ENCODE peak calls at places on chromosomes 5 and 9, in five cellular contexts. X, F, L, Z and A are unnamed samples.

GRCh38 chr5:80781356-80781755 is 126.6 kb upstream of the DHFR start:
- DNase-seq in X (no peak), F (no peak), L (no peak), Z (no peak), A (no peak)

GRCh38 chr9:84207443-84208032 is 133.0 kb downstream of the SLC28A3 start:
- DNase-seq in X (no peak), F (no peak), L (no peak), Z (no peak), A (no peak)

GRCh38 chr9:35753466-35753865 is 610 bp downstream of the MSMP start:
- DNase-seq in X (no peak), F (no peak), L (no peak), Z (no peak), A (no peak)

GRCh38 chr5:115419794-115420585 is 123.5 kb upstream of the CCDC112 start:
- DNase-seq in X (no peak), F (no peak), L (no peak), Z (peak; percentile 73), A (no peak)

GRCh38 chr9:77999231-77999631 is 32.4 kb downstream of the GNAQ start:
- DNase-seq in X (no peak), F (no peak), L (no peak), Z (no peak), A (no peak)

GRCh38 chr5:181181650-181182565 is 23.1 kb downstream of the TRIM7 start:
- DNase-seq in X (no peak), F (peak; percentile 77), L (no peak), Z (no peak), A (peak; percentile 46)

GRCh38 chr5:170421822-170422221 is 32.7 kb upstream of the KCNMB1 start:
- DNase-seq in X (no peak), F (no peak), L (no peak), Z (no peak), A (no peak)

GRCh38 chr9:3181049-3181953 is 337.4 kb upstream of the PUM3 start:
- DNase-seq in X (peak; percentile 30), F (peak; percentile 71), L (no peak), Z (no peak), A (peak; percentile 26)

GRCh38 chr5:90345684-90346083 is 63.9 kb downstream of the CETN3 start:
- DNase-seq in X (no peak), F (no peak), L (no peak), Z (no peak), A (no peak)

GRCh38 chr9:126471084-126471611 is 142.6 kb upstream of the LMX1B start:
- DNase-seq in X (no peak), F (peak; percentile 60), L (peak; percentile 61), Z (peak; percentile 24), A (no peak)

GRCh38 chr9:37037744-37038640 is 3.9 kb upstream of the PAX5 start:
- DNase-seq in X (no peak), F (no peak), L (peak; percentile 56), Z (no peak), A (peak; percentile 47)

GRCh38 chr9:5851445-5851844 is 18.5 kb upstream of the ERMP1 start:
- DNase-seq in X (no peak), F (peak; percentile 40), L (no peak), Z (no peak), A (no peak)

GRCh38 chr5:156515799-156516198 is 188.8 kb downstream of the SGCD start:
- DNase-seq in X (no peak), F (no peak), L (no peak), Z (no peak), A (no peak)

GRCh38 chr5:30581198-30581925 is 612.1 kb upstream of the CDH6 start:
- DNase-seq in X (no peak), F (no peak), L (no peak), Z (no peak), A (no peak)

GRCh38 chr5:169374761-169375160 is 73.8 kb upstream of the SLIT3 start:
- DNase-seq in X (no peak), F (no peak), L (no peak), Z (no peak), A (no peak)

GRCh38 chr5:144117412-144117811 is 53.0 kb downstream of the YIPF5 start:
- DNase-seq in X (no peak), F (no peak), L (no peak), Z (no peak), A (no peak)

GRCh38 chr5:173923236-173924104 is 35.3 kb downstream of the CPEB4 start:
- DNase-seq in X (no peak), F (no peak), L (no peak), Z (no peak), A (no peak)

GRCh38 chr5:119478781-119479180 is 26.5 kb downstream of the HSD17B4 start:
- DNase-seq in X (no peak), F (no peak), L (no peak), Z (no peak), A (no peak)

GRCh38 chr5:601771-602465 is 10.2 kb upstream of the CEP72 start:
- DNase-seq in X (no peak), F (no peak), L (no peak), Z (no peak), A (no peak)

GRCh38 chr9:4680178-4680535 is 788 bp downstream of the CDC37L1 start:
- DNase-seq in X (no peak), F (no peak), L (no peak), Z (no peak), A (no peak)

GRCh38 chr5:98735806-98736507 is 37.5 kb upstream of the RGMB start:
- DNase-seq in X (no peak), F (no peak), L (no peak), Z (peak; percentile 24), A (no peak)

GRCh38 chr5:139561655-139562451 is 714 bp downstream of the UBE2D2 start:
- DNase-seq in X (no peak), F (peak; percentile 56), L (peak; percentile 60), Z (no peak), A (peak; percentile 45)

GRCh38 chr9:74275872-74276508 is 221.1 kb upstream of the RORB start:
- DNase-seq in X (no peak), F (no peak), L (no peak), Z (no peak), A (no peak)

GRCh38 chr9:130539473-130540223 is 39.7 kb upstream of the FUBP3 start:
- DNase-seq in X (no peak), F (peak; percentile 23), L (no peak), Z (peak; percentile 36), A (no peak)

GRCh38 chr5:133848306-133848924 is 120.0 kb downstream of the C5orf15 start:
- DNase-seq in X (no peak), F (no peak), L (no peak), Z (no peak), A (no peak)

GRCh38 chr5:169711826-169712225 is 74.8 kb downstream of the DOCK2 start:
- DNase-seq in X (no peak), F (no peak), L (no peak), Z (no peak), A (no peak)

DNA sequence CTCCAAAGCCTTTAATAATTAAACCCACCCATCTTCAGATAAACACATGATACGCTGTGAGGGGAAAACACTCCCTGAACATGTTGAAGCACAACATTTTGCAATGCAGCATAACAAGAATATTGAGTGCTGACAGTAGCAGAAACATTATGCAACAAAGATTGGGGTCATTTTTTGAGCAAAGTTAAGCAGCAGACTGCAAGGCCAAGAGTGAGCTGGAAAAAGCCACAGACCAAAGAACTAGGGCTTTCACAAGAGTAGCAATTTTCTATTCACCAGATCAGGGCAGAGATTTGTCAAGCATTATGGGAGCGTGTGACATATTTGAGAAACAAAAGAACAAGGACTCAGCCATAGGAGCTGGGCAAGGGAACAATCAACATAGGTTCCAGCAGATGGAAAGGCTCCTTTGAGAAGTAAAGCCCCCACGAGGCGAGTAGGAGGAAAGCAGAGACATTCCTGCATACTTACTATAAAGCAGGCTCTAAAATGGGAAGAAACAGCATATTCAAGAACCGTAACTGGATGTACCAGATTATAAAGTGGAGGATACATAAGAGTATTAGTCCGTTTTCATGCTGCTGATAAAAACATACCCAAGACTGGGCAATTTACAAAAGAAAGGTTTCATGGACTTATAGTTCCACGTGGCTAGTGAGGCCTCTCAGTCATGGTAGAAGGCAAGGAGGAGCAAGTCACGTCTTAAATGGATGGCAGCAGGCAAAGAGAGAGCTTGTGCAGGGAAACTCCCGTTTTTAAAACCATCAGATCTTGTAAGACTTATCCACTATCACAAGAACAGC is 4.8 kb upstream of the TTC23L start:
- DNase-seq in X (no peak), F (no peak), L (no peak), Z (no peak), A (no peak)
- TF ChIP-seq CTCF in X (no peak), F (no peak), L (no peak), Z (no peak), A (peak; percentile 21)

GRCh38 chr5:61416010-61416409 is 84.0 kb downstream of the ZSWIM6 start:
- DNase-seq in X (no peak), F (no peak), L (no peak), Z (no peak), A (no peak)

GRCh38 chr5:61416410-61416809 is 84.4 kb downstream of the ZSWIM6 start:
- DNase-seq in X (no peak), F (no peak), L (no peak), Z (no peak), A (no peak)

GRCh38 chr5:61417345-61417744 is 85.3 kb downstream of the ZSWIM6 start:
- DNase-seq in X (no peak), F (no peak), L (no peak), Z (no peak), A (no peak)

GRCh38 chr5:61412344-61412743 is 80.3 kb downstream of the ZSWIM6 start:
- DNase-seq in X (no peak), F (no peak), L (no peak), Z (no peak), A (no peak)

GRCh38 chr5:61414806-61415205 is 82.7 kb downstream of the ZSWIM6 start:
- DNase-seq in X (no peak), F (no peak), L (no peak), Z (no peak), A (no peak)
- TF ChIP-seq CTCF in X (no peak), F (no peak), L (no peak), Z (no peak), A (no peak)

GRCh38 chr9:120915854-120916495 is 10.6 kb downstream of the TRAF1 start:
- DNase-seq in X (no peak), F (no peak), L (no peak), Z (no peak), A (no peak)

GRCh38 chr9:120914953-120915352 is 11.6 kb downstream of the TRAF1 start:
- DNase-seq in X (no peak), F (no peak), L (no peak), Z (no peak), A (no peak)

GRCh38 chr9:120917989-120918630 is 8.5 kb downstream of the TRAF1 start:
- DNase-seq in X (no peak), F (no peak), L (no peak), Z (no peak), A (no peak)

GRCh38 chr9:120917285-120917684 is 9.3 kb downstream of the TRAF1 start:
- DNase-seq in X (no peak), F (no peak), L (no peak), Z (no peak), A (no peak)

GRCh38 chr9:120916573-120916972 is 10.0 kb downstream of the TRAF1 start:
- DNase-seq in X (peak; percentile 58), F (no peak), L (no peak), Z (peak; percentile 65), A (no peak)
- TF ChIP-seq CTCF in X (peak; percentile 8), F (no peak), L (no peak), Z (peak; percentile 6), A (no peak)

DNA sequence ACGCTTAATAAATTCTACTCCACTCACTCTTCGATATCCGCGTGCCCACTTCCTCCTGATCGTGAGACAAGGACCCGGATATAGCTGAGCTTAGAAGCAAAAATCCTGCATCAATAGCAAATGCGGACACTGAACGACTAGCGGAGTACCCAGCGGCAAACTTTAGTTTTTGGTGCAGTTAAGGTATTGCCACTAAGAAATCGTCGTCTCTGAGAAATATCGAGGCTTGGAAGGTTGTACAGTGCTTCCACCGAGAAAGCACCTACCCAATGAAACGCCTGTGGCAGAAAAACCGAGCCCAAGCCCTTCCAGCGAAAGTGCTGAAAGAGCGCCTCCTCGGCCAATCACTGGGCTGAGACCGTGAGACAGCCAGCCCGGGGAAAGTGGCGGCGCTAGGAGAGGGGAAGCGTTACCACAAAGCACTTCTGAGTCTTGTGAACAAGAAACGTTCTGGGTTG is 32.2 kb downstream of the ANXA2R start:
- DNase-seq in X (no peak), F (peak; percentile 74), L (peak; percentile 59), Z (no peak), A (peak; percentile 64)
- TF ChIP-seq CTCF in X (no peak), F (no peak), L (no peak), Z (peak; percentile 14), A (no peak)